ENCODE peak calls at places on chromosome 22, in five cellular contexts. R, W, K, Z and C are unnamed samples.

GRCh38 chr22:48894804-48895250 is 932.8 kb downstream of the BRD1 start:
- DNase-seq in K (no peak), W (no peak), R (no peak), Z (no peak), C (no peak)

GRCh38 chr22:39234867-39235687 is 9.7 kb downstream of the PDGFB start:
- DNase-seq in R (no peak), Z (no peak), W (no peak), K (no peak), C (peak)

GRCh38 chr22:49078076-49078710 is 749.5 kb downstream of the BRD1 start:
- DNase-seq in R (no peak), K (no peak), Z (no peak), W (no peak), C (no peak)

GRCh38 chr22:44051961-44052360 is 27.9 kb downstream of the PARVB start:
- DNase-seq in R (no peak), Z (no peak), K (no peak), W (no peak), C (no peak)

GRCh38 chr22:22884010-22884887 is 3.4 kb upstream of the IGLL5 start:
- DNase-seq in R (peak), K (no peak), W (peak), Z (no peak), C (peak)

GRCh38 chr22:47129902-47130301 is 367.5 kb downstream of the TBC1D22A start:
- DNase-seq in Z (no peak), K (no peak), R (no peak), W (peak), C (peak)

GRCh38 chr22:39259698-39260097 is 14.9 kb upstream of the PDGFB start:
- DNase-seq in K (no peak), R (no peak), W (no peak), Z (no peak), C (no peak)

GRCh38 chr22:44632823-44633478 is 69.1 kb upstream of the PRR5 start:
- DNase-seq in R (no peak), W (no peak), Z (no peak), K (no peak), C (no peak)

GRCh38 chr22:32904044-32904443 is 102.5 kb downstream of the TIMP3 start:
- DNase-seq in R (peak), K (no peak), Z (no peak), W (peak), C (no peak)

GRCh38 chr22:38172489-38173155 is 9.0 kb downstream of the PLA2G6 start:
- DNase-seq in R (peak), Z (no peak), K (no peak), W (no peak), C (peak)

DNA sequence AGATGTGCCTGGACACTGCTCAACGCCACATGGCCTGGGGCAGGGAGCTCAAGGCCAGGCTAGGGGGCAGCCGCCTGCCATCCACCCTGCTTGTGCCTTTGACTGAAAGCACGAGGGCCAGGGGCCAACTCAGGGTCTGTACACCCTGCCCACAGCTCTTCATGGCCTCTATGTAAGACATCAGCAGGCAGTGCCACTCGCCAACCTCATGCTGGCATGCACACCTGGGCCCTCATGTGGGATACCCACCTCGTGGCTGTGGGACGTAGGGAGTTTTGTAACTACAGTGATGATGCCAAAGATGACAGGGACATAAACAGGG is 25.6 kb downstream of the TBX1 start:
- DNase-seq in K (no peak), Z (no peak), W (no peak), R (no peak), C (no peak)
- TF ChIP-seq CTCF in K (no peak), Z (no peak), W (no peak), R (no peak), C (no peak)

DNA sequence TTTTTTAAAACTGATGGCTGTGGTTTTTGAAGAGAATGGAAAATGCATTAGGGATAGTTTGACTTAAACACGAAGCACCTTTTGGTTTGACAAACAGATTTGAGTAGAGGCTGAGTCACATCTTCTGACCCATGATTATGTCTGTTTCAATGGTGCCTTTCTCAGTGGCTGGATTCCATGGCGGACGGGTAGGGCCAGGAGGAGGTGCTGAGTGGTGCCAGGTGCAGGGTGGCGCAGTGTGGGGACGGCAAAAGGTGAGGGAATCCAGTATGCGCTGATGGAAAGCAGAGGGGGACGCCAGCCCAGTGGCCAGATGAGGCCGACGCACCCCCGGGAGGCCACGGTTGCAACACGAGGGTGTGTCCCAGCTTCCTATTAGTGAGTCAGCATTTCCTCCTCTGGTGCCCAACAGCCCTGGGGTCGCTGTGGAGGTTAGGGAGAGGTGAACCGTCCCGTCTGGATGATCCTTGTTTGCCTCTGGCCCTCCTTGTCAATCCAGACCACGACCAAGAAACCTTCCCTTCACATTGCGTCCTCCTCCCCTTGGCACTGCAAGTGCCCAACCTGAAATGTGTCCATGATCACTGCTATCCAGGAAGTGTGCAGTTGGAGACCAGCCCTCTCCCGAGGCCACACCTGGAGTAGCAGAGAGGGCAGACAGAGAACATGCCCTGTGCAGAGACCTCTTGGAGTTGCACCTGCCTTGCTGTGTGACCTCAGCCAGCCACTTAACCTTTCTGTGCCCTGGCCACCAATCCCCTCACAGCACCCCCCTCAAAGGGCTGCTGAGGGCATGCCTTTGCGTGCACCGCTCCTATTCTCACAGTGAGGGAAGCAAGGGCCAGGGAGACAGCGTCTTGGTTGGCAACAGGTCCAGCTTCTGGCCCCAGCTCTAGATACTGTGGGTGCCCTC is 32.5 kb upstream of the ATXN10 start:
- DNase-seq in Z (no peak), R (no peak), K (no peak), W (no peak), C (peak)
- TF ChIP-seq CTCF in Z (no peak), R (no peak), K (no peak), W (no peak), C (no peak)

DNA sequence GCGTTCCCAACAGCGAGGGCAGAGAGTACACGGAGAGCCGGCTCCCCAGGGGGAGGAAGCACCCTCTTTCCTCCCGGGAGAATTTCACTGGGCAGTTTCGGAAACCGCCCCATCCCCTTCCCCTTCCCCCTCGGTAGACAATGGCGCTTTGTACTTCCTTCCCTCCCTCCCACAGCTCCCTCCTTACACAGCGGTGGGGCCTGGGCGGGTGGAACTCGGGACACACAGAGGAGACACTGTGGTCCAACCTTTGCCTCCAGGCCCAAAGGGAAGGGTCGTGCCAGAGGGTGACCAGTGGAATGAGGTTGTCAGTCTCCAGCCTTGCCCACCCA is 4.3 kb downstream of the SMTN start:
- DNase-seq in K (no peak), R (no peak), W (no peak), Z (no peak), C (peak)
- TF ChIP-seq CTCF in K (peak), R (no peak), W (no peak), Z (no peak), C (no peak)

GRCh38 chr22:41531736-41532477 is 12.4 kb downstream of the POLR3H start:
- DNase-seq in Z (no peak), R (no peak), K (no peak), W (no peak), C (no peak)

GRCh38 chr22:41532908-41533825 is 11.1 kb downstream of the POLR3H start:
- DNase-seq in K (no peak), Z (peak), R (peak), W (peak), C (peak)

GRCh38 chr22:41537203-41537602 is 7.1 kb downstream of the POLR3H start:
- DNase-seq in K (no peak), W (no peak), Z (no peak), R (no peak), C (no peak)

GRCh38 chr22:41534219-41534618 is 10.1 kb downstream of the POLR3H start:
- DNase-seq in R (no peak), W (no peak), Z (no peak), K (no peak), C (no peak)

GRCh38 chr22:41535244-41535643 is 9.0 kb downstream of the POLR3H start:
- DNase-seq in W (peak), Z (no peak), R (no peak), K (no peak), C (no peak)
- TF ChIP-seq CTCF in W (peak), Z (no peak), R (no peak), K (peak), C (peak)

GRCh38 chr22:19105456-19105855 is 16.8 kb downstream of the DGCR2 start:
- DNase-seq in W (no peak), Z (no peak), K (no peak), R (no peak), C (no peak)

GRCh38 chr22:19106886-19107729 is 15.1 kb downstream of the DGCR2 start:
- DNase-seq in W (no peak), R (no peak), Z (no peak), K (no peak), C (no peak)

GRCh38 chr22:19107730-19108074 is 14.5 kb downstream of the DGCR2 start:
- DNase-seq in Z (no peak), R (no peak), K (no peak), W (no peak), C (no peak)

GRCh38 chr22:19103881-19104821 is 18.1 kb downstream of the DGCR2 start:
- DNase-seq in W (no peak), K (no peak), R (peak), Z (no peak), C (no peak)

DNA sequence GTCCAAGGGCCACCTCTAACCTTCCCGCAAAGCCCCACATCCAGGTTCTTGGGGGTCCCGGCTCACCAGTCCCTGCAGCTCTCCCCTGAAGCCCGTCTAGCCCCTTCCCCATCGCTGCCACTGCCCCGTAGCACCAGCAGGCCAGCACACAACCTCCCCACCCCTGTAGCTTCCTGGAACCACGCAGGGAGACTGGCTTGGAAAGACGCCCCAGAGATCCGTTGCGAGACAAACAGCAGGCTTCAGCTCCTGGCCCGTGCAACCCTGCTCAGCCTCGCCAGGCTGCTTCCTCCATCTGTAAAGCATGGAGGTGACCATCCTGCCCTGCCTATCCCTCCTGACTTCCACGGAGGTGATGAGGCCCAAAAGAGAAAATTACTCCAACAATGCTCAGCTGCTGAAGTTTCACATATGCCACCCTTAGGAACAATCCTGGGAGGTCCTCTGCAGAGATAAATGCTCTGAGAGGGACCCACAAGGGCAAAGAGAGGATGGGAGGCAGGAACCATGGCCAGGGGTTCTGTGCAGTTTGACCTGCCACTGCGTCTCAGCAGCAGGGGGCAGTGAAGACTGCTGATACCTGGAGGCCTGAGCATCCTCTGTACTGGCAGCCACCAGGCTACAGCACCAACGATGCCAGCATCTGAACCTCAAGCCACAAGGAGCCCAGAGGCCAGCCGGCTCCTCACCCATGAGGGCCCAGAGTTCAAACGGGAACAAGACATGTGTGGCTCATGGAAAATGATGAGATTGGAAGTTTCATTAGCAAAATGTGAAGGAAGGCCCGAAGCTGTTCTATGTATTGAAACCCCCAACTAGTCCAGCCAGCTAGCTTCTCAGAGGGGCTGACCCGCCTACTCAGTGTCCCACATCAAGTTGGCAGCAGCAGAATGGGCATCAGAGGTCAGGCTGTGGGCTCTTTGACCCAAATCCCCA is 16.1 kb downstream of the DGCR2 start:
- DNase-seq in R (no peak), Z (no peak), W (peak), K (no peak), C (no peak)
- TF ChIP-seq CTCF in R (peak), Z (no peak), W (peak), K (no peak), C (peak)

GRCh38 chr22:50545522-50546325 is at the start of gene KLHDC7B:
- DNase-seq in K (no peak), W (no peak), R (no peak), Z (no peak), C (no peak)
- TF ChIP-seq CTCF in K (no peak), W (peak), R (peak), Z (no peak), C (no peak)